ENCODE peak calls at places on chromosomes 3 and 15, in eight cellular contexts. E, A, L, M, Q, O, G and P are unnamed samples.

GRCh38 chr3:37689645-37690356 is 171.9 kb upstream of the CTDSPL start:
- DNase-seq in O (no peak), L (no peak), Q (no peak), A (no peak), G (no peak), M (no peak), E (no peak), P (no peak)

GRCh38 chr3:100089802-100090668 is 24.3 kb downstream of the FILIP1L start:
- DNase-seq in Q (no peak), L (no peak), G (no peak), E (peak), A (peak), M (no peak), O (no peak), P (peak)

GRCh38 chr3:184337981-184338380 is 581 bp downstream of the FAM131A start:
- DNase-seq in O (no peak), L (no peak), Q (no peak), A (no peak), M (no peak), E (no peak), G (no peak), P (no peak)

GRCh38 chr15:101025896-101026631 is 106.9 kb downstream of the LRRK1 start:
- DNase-seq in Q (no peak), E (peak), O (no peak), M (no peak), A (no peak), G (no peak), L (peak), P (peak)

GRCh38 chr3:58111513-58112184 is 99.1 kb downstream of the DNASE1L3 start:
- DNase-seq in Q (no peak), M (no peak), O (peak), G (no peak), A (no peak), L (peak), E (no peak), P (no peak)

GRCh38 chr3:128557531-128558280 is 64.7 kb upstream of the GATA2 start:
- DNase-seq in O (no peak), L (no peak), Q (no peak), E (no peak), A (no peak), G (no peak), M (no peak), P (no peak)

GRCh38 chr3:124483915-124484470 is 246.3 kb upstream of the UMPS start:
- DNase-seq in L (no peak), O (no peak), E (no peak), Q (no peak), M (no peak), G (no peak), A (peak), P (no peak)

GRCh38 chr3:11810276-11810675 is 36.4 kb downstream of the TAMM41 start:
- DNase-seq in A (no peak), M (no peak), L (no peak), O (no peak), E (no peak), Q (no peak), G (no peak), P (no peak)